ENCODE peak calls at places on chromosomes 2 and 18, in nine cellular contexts. One of them, this sample, is unnamed.

GRCh38 chr18:25704096-25704870 is 352.3 kb upstream of the ZNF521 start:
- DNase-seq in activated CD8-positive, alpha-beta T cell treated with anti-CD3 and anti-CD28 coated beads, Interleukin-2, amount 10 ng/mL, durations not matched to agents 7 days and 5 days: no peak
- DNase-seq in stimulated activated CD8-positive, alpha-beta memory T cell treated with anti-CD3 and anti-CD28 coated beads, Interleukin-15, amount 100 ng/mL, for 48 hours: no peak
- DNase-seq in astrocyte of the hippocampus: peak
- DNase-seq in Peyer's patch: no peak
- DNase-seq in iris pigment epithelial cell: no peak
- DNase-seq in mucosa of descending colon: no peak
- DNase-seq in GM13977: no peak
- DNase-seq in H4: peak
- DNase-seq in this sample: no peak

GRCh38 chr2:112768432-112768831 is 4.0 kb upstream of the CKAP2L start:
- DNase-seq in activated CD8-positive, alpha-beta T cell treated with anti-CD3 and anti-CD28 coated beads, Interleukin-2, amount 10 ng/mL, durations not matched to agents 7 days and 5 days: no peak
- DNase-seq in stimulated activated CD8-positive, alpha-beta memory T cell treated with anti-CD3 and anti-CD28 coated beads, Interleukin-15, amount 100 ng/mL, for 48 hours: no peak
- DNase-seq in astrocyte of the hippocampus: no peak
- DNase-seq in Peyer's patch: no peak
- DNase-seq in iris pigment epithelial cell: peak
- DNase-seq in mucosa of descending colon: no peak
- DNase-seq in GM13977: no peak
- DNase-seq in H4: peak
- DNase-seq in this sample: no peak

GRCh38 chr2:205403244-205403845 is 279.0 kb upstream of the NRP2 start:
- DNase-seq in activated CD8-positive, alpha-beta T cell treated with anti-CD3 and anti-CD28 coated beads, Interleukin-2, amount 10 ng/mL, durations not matched to agents 7 days and 5 days: no peak
- DNase-seq in stimulated activated CD8-positive, alpha-beta memory T cell treated with anti-CD3 and anti-CD28 coated beads, Interleukin-15, amount 100 ng/mL, for 48 hours: no peak
- DNase-seq in astrocyte of the hippocampus: peak
- DNase-seq in Peyer's patch: no peak
- DNase-seq in iris pigment epithelial cell: peak
- DNase-seq in mucosa of descending colon: no peak
- DNase-seq in GM13977: no peak
- DNase-seq in H4: no peak
- DNase-seq in this sample: no peak

GRCh38 chr2:11421863-11422490 is 44.0 kb downstream of the E2F6 start:
- DNase-seq in activated CD8-positive, alpha-beta T cell treated with anti-CD3 and anti-CD28 coated beads, Interleukin-2, amount 10 ng/mL, durations not matched to agents 7 days and 5 days: no peak
- DNase-seq in stimulated activated CD8-positive, alpha-beta memory T cell treated with anti-CD3 and anti-CD28 coated beads, Interleukin-15, amount 100 ng/mL, for 48 hours: no peak
- DNase-seq in astrocyte of the hippocampus: no peak
- DNase-seq in Peyer's patch: no peak
- DNase-seq in iris pigment epithelial cell: no peak
- DNase-seq in mucosa of descending colon: no peak
- DNase-seq in GM13977: no peak
- DNase-seq in H4: no peak
- DNase-seq in this sample: no peak

GRCh38 chr2:148876190-148876588 is 1.2 kb downstream of the KIF5C start:
- DNase-seq in activated CD8-positive, alpha-beta T cell treated with anti-CD3 and anti-CD28 coated beads, Interleukin-2, amount 10 ng/mL, durations not matched to agents 7 days and 5 days: no peak
- DNase-seq in stimulated activated CD8-positive, alpha-beta memory T cell treated with anti-CD3 and anti-CD28 coated beads, Interleukin-15, amount 100 ng/mL, for 48 hours: no peak
- DNase-seq in astrocyte of the hippocampus: peak
- DNase-seq in Peyer's patch: no peak
- DNase-seq in iris pigment epithelial cell: no peak
- DNase-seq in mucosa of descending colon: no peak
- DNase-seq in GM13977: peak
- DNase-seq in H4: no peak
- DNase-seq in this sample: no peak

GRCh38 chr2:176934869-176935415 is 277.7 kb upstream of the HNRNPA3 start:
- DNase-seq in activated CD8-positive, alpha-beta T cell treated with anti-CD3 and anti-CD28 coated beads, Interleukin-2, amount 10 ng/mL, durations not matched to agents 7 days and 5 days: no peak
- DNase-seq in stimulated activated CD8-positive, alpha-beta memory T cell treated with anti-CD3 and anti-CD28 coated beads, Interleukin-15, amount 100 ng/mL, for 48 hours: no peak
- DNase-seq in astrocyte of the hippocampus: peak
- DNase-seq in Peyer's patch: no peak
- DNase-seq in iris pigment epithelial cell: no peak
- DNase-seq in mucosa of descending colon: no peak
- DNase-seq in GM13977: no peak
- DNase-seq in H4: no peak
- DNase-seq in this sample: no peak

GRCh38 chr2:235320341-235320740 is 173.5 kb upstream of the AGAP1 start:
- DNase-seq in activated CD8-positive, alpha-beta T cell treated with anti-CD3 and anti-CD28 coated beads, Interleukin-2, amount 10 ng/mL, durations not matched to agents 7 days and 5 days: no peak
- DNase-seq in stimulated activated CD8-positive, alpha-beta memory T cell treated with anti-CD3 and anti-CD28 coated beads, Interleukin-15, amount 100 ng/mL, for 48 hours: no peak
- DNase-seq in astrocyte of the hippocampus: no peak
- DNase-seq in Peyer's patch: no peak
- DNase-seq in iris pigment epithelial cell: no peak
- DNase-seq in mucosa of descending colon: no peak
- DNase-seq in GM13977: no peak
- DNase-seq in H4: peak
- DNase-seq in this sample: no peak

GRCh38 chr2:39738941-39739340 is 40.1 kb downstream of the THUMPD2 start:
- DNase-seq in activated CD8-positive, alpha-beta T cell treated with anti-CD3 and anti-CD28 coated beads, Interleukin-2, amount 10 ng/mL, durations not matched to agents 7 days and 5 days: no peak
- DNase-seq in stimulated activated CD8-positive, alpha-beta memory T cell treated with anti-CD3 and anti-CD28 coated beads, Interleukin-15, amount 100 ng/mL, for 48 hours: no peak
- DNase-seq in astrocyte of the hippocampus: peak
- DNase-seq in Peyer's patch: no peak
- DNase-seq in iris pigment epithelial cell: peak
- DNase-seq in mucosa of descending colon: no peak
- DNase-seq in GM13977: no peak
- DNase-seq in H4: no peak
- DNase-seq in this sample: no peak

GRCh38 chr2:132929786-132930185 is 259.8 kb upstream of the LYPD1 start:
- DNase-seq in activated CD8-positive, alpha-beta T cell treated with anti-CD3 and anti-CD28 coated beads, Interleukin-2, amount 10 ng/mL, durations not matched to agents 7 days and 5 days: no peak
- DNase-seq in stimulated activated CD8-positive, alpha-beta memory T cell treated with anti-CD3 and anti-CD28 coated beads, Interleukin-15, amount 100 ng/mL, for 48 hours: no peak
- DNase-seq in astrocyte of the hippocampus: no peak
- DNase-seq in Peyer's patch: no peak
- DNase-seq in iris pigment epithelial cell: no peak
- DNase-seq in mucosa of descending colon: no peak
- DNase-seq in GM13977: no peak
- DNase-seq in H4: no peak
- DNase-seq in this sample: no peak

GRCh38 chr2:190683802-190684201 is 34.9 kb downstream of the NAB1 start:
- DNase-seq in activated CD8-positive, alpha-beta T cell treated with anti-CD3 and anti-CD28 coated beads, Interleukin-2, amount 10 ng/mL, durations not matched to agents 7 days and 5 days: no peak
- DNase-seq in stimulated activated CD8-positive, alpha-beta memory T cell treated with anti-CD3 and anti-CD28 coated beads, Interleukin-15, amount 100 ng/mL, for 48 hours: no peak
- DNase-seq in astrocyte of the hippocampus: no peak
- DNase-seq in Peyer's patch: no peak
- DNase-seq in iris pigment epithelial cell: peak
- DNase-seq in mucosa of descending colon: no peak
- DNase-seq in GM13977: no peak
- DNase-seq in H4: no peak
- DNase-seq in this sample: no peak

GRCh38 chr18:60082790-60083189 is 183.0 kb downstream of the PMAIP1 start:
- DNase-seq in activated CD8-positive, alpha-beta T cell treated with anti-CD3 and anti-CD28 coated beads, Interleukin-2, amount 10 ng/mL, durations not matched to agents 7 days and 5 days: no peak
- DNase-seq in stimulated activated CD8-positive, alpha-beta memory T cell treated with anti-CD3 and anti-CD28 coated beads, Interleukin-15, amount 100 ng/mL, for 48 hours: no peak
- DNase-seq in astrocyte of the hippocampus: peak
- DNase-seq in Peyer's patch: no peak
- DNase-seq in iris pigment epithelial cell: peak
- DNase-seq in mucosa of descending colon: no peak
- DNase-seq in GM13977: no peak
- DNase-seq in H4: no peak
- DNase-seq in this sample: peak

GRCh38 chr2:45483997-45484396 is 127.1 kb downstream of the SRBD1 start:
- DNase-seq in activated CD8-positive, alpha-beta T cell treated with anti-CD3 and anti-CD28 coated beads, Interleukin-2, amount 10 ng/mL, durations not matched to agents 7 days and 5 days: no peak
- DNase-seq in stimulated activated CD8-positive, alpha-beta memory T cell treated with anti-CD3 and anti-CD28 coated beads, Interleukin-15, amount 100 ng/mL, for 48 hours: no peak
- DNase-seq in astrocyte of the hippocampus: no peak
- DNase-seq in Peyer's patch: no peak
- DNase-seq in iris pigment epithelial cell: no peak
- DNase-seq in mucosa of descending colon: no peak
- DNase-seq in GM13977: no peak
- DNase-seq in H4: no peak
- DNase-seq in this sample: no peak

GRCh38 chr2:19818543-19818942 is 83.2 kb downstream of the TTC32 start:
- DNase-seq in activated CD8-positive, alpha-beta T cell treated with anti-CD3 and anti-CD28 coated beads, Interleukin-2, amount 10 ng/mL, durations not matched to agents 7 days and 5 days: no peak
- DNase-seq in stimulated activated CD8-positive, alpha-beta memory T cell treated with anti-CD3 and anti-CD28 coated beads, Interleukin-15, amount 100 ng/mL, for 48 hours: no peak
- DNase-seq in astrocyte of the hippocampus: no peak
- DNase-seq in Peyer's patch: no peak
- DNase-seq in iris pigment epithelial cell: no peak
- DNase-seq in mucosa of descending colon: no peak
- DNase-seq in GM13977: no peak
- DNase-seq in H4: no peak
- DNase-seq in this sample: no peak

GRCh38 chr2:229456091-229456490 is 185.0 kb upstream of the PID1 start:
- DNase-seq in activated CD8-positive, alpha-beta T cell treated with anti-CD3 and anti-CD28 coated beads, Interleukin-2, amount 10 ng/mL, durations not matched to agents 7 days and 5 days: no peak
- DNase-seq in stimulated activated CD8-positive, alpha-beta memory T cell treated with anti-CD3 and anti-CD28 coated beads, Interleukin-15, amount 100 ng/mL, for 48 hours: no peak
- DNase-seq in astrocyte of the hippocampus: no peak
- DNase-seq in Peyer's patch: no peak
- DNase-seq in iris pigment epithelial cell: no peak
- DNase-seq in mucosa of descending colon: no peak
- DNase-seq in GM13977: no peak
- DNase-seq in H4: peak
- DNase-seq in this sample: no peak

GRCh38 chr2:128438586-128438985 is 119.9 kb upstream of the HS6ST1 start:
- DNase-seq in activated CD8-positive, alpha-beta T cell treated with anti-CD3 and anti-CD28 coated beads, Interleukin-2, amount 10 ng/mL, durations not matched to agents 7 days and 5 days: no peak
- DNase-seq in stimulated activated CD8-positive, alpha-beta memory T cell treated with anti-CD3 and anti-CD28 coated beads, Interleukin-15, amount 100 ng/mL, for 48 hours: no peak
- DNase-seq in astrocyte of the hippocampus: no peak
- DNase-seq in Peyer's patch: peak
- DNase-seq in iris pigment epithelial cell: no peak
- DNase-seq in mucosa of descending colon: no peak
- DNase-seq in GM13977: no peak
- DNase-seq in H4: no peak
- DNase-seq in this sample: no peak

GRCh38 chr2:182652326-182652725 is 63.7 kb upstream of the DNAJC10 start:
- DNase-seq in activated CD8-positive, alpha-beta T cell treated with anti-CD3 and anti-CD28 coated beads, Interleukin-2, amount 10 ng/mL, durations not matched to agents 7 days and 5 days: no peak
- DNase-seq in stimulated activated CD8-positive, alpha-beta memory T cell treated with anti-CD3 and anti-CD28 coated beads, Interleukin-15, amount 100 ng/mL, for 48 hours: no peak
- DNase-seq in astrocyte of the hippocampus: no peak
- DNase-seq in Peyer's patch: no peak
- DNase-seq in iris pigment epithelial cell: no peak
- DNase-seq in mucosa of descending colon: no peak
- DNase-seq in GM13977: no peak
- DNase-seq in H4: no peak
- DNase-seq in this sample: no peak

GRCh38 chr2:238203104-238203972 is at the start of gene ILKAP:
- DNase-seq in activated CD8-positive, alpha-beta T cell treated with anti-CD3 and anti-CD28 coated beads, Interleukin-2, amount 10 ng/mL, durations not matched to agents 7 days and 5 days: peak
- DNase-seq in stimulated activated CD8-positive, alpha-beta memory T cell treated with anti-CD3 and anti-CD28 coated beads, Interleukin-15, amount 100 ng/mL, for 48 hours: peak
- DNase-seq in astrocyte of the hippocampus: peak
- DNase-seq in Peyer's patch: peak
- DNase-seq in iris pigment epithelial cell: peak
- DNase-seq in mucosa of descending colon: peak
- DNase-seq in GM13977: peak
- DNase-seq in H4: peak
- DNase-seq in this sample: peak

GRCh38 chr18:22194151-22194598 is 24.8 kb downstream of the GATA6 start:
- DNase-seq in activated CD8-positive, alpha-beta T cell treated with anti-CD3 and anti-CD28 coated beads, Interleukin-2, amount 10 ng/mL, durations not matched to agents 7 days and 5 days: no peak
- DNase-seq in stimulated activated CD8-positive, alpha-beta memory T cell treated with anti-CD3 and anti-CD28 coated beads, Interleukin-15, amount 100 ng/mL, for 48 hours: no peak
- DNase-seq in astrocyte of the hippocampus: no peak
- DNase-seq in Peyer's patch: peak
- DNase-seq in iris pigment epithelial cell: no peak
- DNase-seq in mucosa of descending colon: peak
- DNase-seq in GM13977: no peak
- DNase-seq in H4: no peak
- DNase-seq in this sample: no peak

GRCh38 chr2:238945433-238946150 is 97.7 kb downstream of the TWIST2 start:
- DNase-seq in activated CD8-positive, alpha-beta T cell treated with anti-CD3 and anti-CD28 coated beads, Interleukin-2, amount 10 ng/mL, durations not matched to agents 7 days and 5 days: peak
- DNase-seq in stimulated activated CD8-positive, alpha-beta memory T cell treated with anti-CD3 and anti-CD28 coated beads, Interleukin-15, amount 100 ng/mL, for 48 hours: no peak
- DNase-seq in astrocyte of the hippocampus: peak
- DNase-seq in Peyer's patch: peak
- DNase-seq in iris pigment epithelial cell: peak
- DNase-seq in mucosa of descending colon: peak
- DNase-seq in GM13977: no peak
- DNase-seq in H4: no peak
- DNase-seq in this sample: no peak

GRCh38 chr18:37871583-37871982 is 306.0 kb upstream of the CELF4 start:
- DNase-seq in activated CD8-positive, alpha-beta T cell treated with anti-CD3 and anti-CD28 coated beads, Interleukin-2, amount 10 ng/mL, durations not matched to agents 7 days and 5 days: no peak
- DNase-seq in stimulated activated CD8-positive, alpha-beta memory T cell treated with anti-CD3 and anti-CD28 coated beads, Interleukin-15, amount 100 ng/mL, for 48 hours: no peak
- DNase-seq in astrocyte of the hippocampus: no peak
- DNase-seq in Peyer's patch: no peak
- DNase-seq in iris pigment epithelial cell: no peak
- DNase-seq in mucosa of descending colon: no peak
- DNase-seq in GM13977: no peak
- DNase-seq in H4: no peak
- DNase-seq in this sample: no peak

GRCh38 chr18:49007663-49008062 is 56.9 kb upstream of the SMAD7 start:
- DNase-seq in activated CD8-positive, alpha-beta T cell treated with anti-CD3 and anti-CD28 coated beads, Interleukin-2, amount 10 ng/mL, durations not matched to agents 7 days and 5 days: no peak
- DNase-seq in stimulated activated CD8-positive, alpha-beta memory T cell treated with anti-CD3 and anti-CD28 coated beads, Interleukin-15, amount 100 ng/mL, for 48 hours: no peak
- DNase-seq in astrocyte of the hippocampus: no peak
- DNase-seq in Peyer's patch: no peak
- DNase-seq in iris pigment epithelial cell: no peak
- DNase-seq in mucosa of descending colon: no peak
- DNase-seq in GM13977: no peak
- DNase-seq in H4: no peak
- DNase-seq in this sample: no peak

GRCh38 chr18:67876866-67877265 is 360.3 kb upstream of the DSEL start:
- DNase-seq in activated CD8-positive, alpha-beta T cell treated with anti-CD3 and anti-CD28 coated beads, Interleukin-2, amount 10 ng/mL, durations not matched to agents 7 days and 5 days: no peak
- DNase-seq in stimulated activated CD8-positive, alpha-beta memory T cell treated with anti-CD3 and anti-CD28 coated beads, Interleukin-15, amount 100 ng/mL, for 48 hours: no peak
- DNase-seq in astrocyte of the hippocampus: no peak
- DNase-seq in Peyer's patch: no peak
- DNase-seq in iris pigment epithelial cell: no peak
- DNase-seq in mucosa of descending colon: no peak
- DNase-seq in GM13977: no peak
- DNase-seq in H4: no peak
- DNase-seq in this sample: no peak

GRCh38 chr2:37795938-37796337 is 124.5 kb upstream of the CDC42EP3 start:
- DNase-seq in activated CD8-positive, alpha-beta T cell treated with anti-CD3 and anti-CD28 coated beads, Interleukin-2, amount 10 ng/mL, durations not matched to agents 7 days and 5 days: no peak
- DNase-seq in stimulated activated CD8-positive, alpha-beta memory T cell treated with anti-CD3 and anti-CD28 coated beads, Interleukin-15, amount 100 ng/mL, for 48 hours: no peak
- DNase-seq in astrocyte of the hippocampus: peak
- DNase-seq in Peyer's patch: no peak
- DNase-seq in iris pigment epithelial cell: peak
- DNase-seq in mucosa of descending colon: no peak
- DNase-seq in GM13977: no peak
- DNase-seq in H4: peak
- DNase-seq in this sample: no peak

GRCh38 chr2:39142012-39142346 is 21.1 kb upstream of the SOS1 start:
- DNase-seq in activated CD8-positive, alpha-beta T cell treated with anti-CD3 and anti-CD28 coated beads, Interleukin-2, amount 10 ng/mL, durations not matched to agents 7 days and 5 days: no peak
- DNase-seq in stimulated activated CD8-positive, alpha-beta memory T cell treated with anti-CD3 and anti-CD28 coated beads, Interleukin-15, amount 100 ng/mL, for 48 hours: no peak
- DNase-seq in astrocyte of the hippocampus: no peak
- DNase-seq in Peyer's patch: no peak
- DNase-seq in iris pigment epithelial cell: no peak
- DNase-seq in mucosa of descending colon: no peak
- DNase-seq in GM13977: no peak
- DNase-seq in H4: no peak
- DNase-seq in this sample: no peak

GRCh38 chr2:166167451-166167850 is 39.6 kb upstream of the SCN1A start:
- DNase-seq in activated CD8-positive, alpha-beta T cell treated with anti-CD3 and anti-CD28 coated beads, Interleukin-2, amount 10 ng/mL, durations not matched to agents 7 days and 5 days: no peak
- DNase-seq in stimulated activated CD8-positive, alpha-beta memory T cell treated with anti-CD3 and anti-CD28 coated beads, Interleukin-15, amount 100 ng/mL, for 48 hours: no peak
- DNase-seq in astrocyte of the hippocampus: peak
- DNase-seq in Peyer's patch: no peak
- DNase-seq in iris pigment epithelial cell: peak
- DNase-seq in mucosa of descending colon: no peak
- DNase-seq in GM13977: no peak
- DNase-seq in H4: peak
- DNase-seq in this sample: no peak

GRCh38 chr2:122927217-122927616 is 1097.9 kb upstream of the CNTNAP5 start:
- DNase-seq in activated CD8-positive, alpha-beta T cell treated with anti-CD3 and anti-CD28 coated beads, Interleukin-2, amount 10 ng/mL, durations not matched to agents 7 days and 5 days: no peak
- DNase-seq in stimulated activated CD8-positive, alpha-beta memory T cell treated with anti-CD3 and anti-CD28 coated beads, Interleukin-15, amount 100 ng/mL, for 48 hours: no peak
- DNase-seq in astrocyte of the hippocampus: peak
- DNase-seq in Peyer's patch: no peak
- DNase-seq in iris pigment epithelial cell: peak
- DNase-seq in mucosa of descending colon: no peak
- DNase-seq in GM13977: no peak
- DNase-seq in H4: no peak
- DNase-seq in this sample: no peak

GRCh38 chr2:239721991-239722759 is 303.0 kb downstream of the NDUFA10 start:
- DNase-seq in activated CD8-positive, alpha-beta T cell treated with anti-CD3 and anti-CD28 coated beads, Interleukin-2, amount 10 ng/mL, durations not matched to agents 7 days and 5 days: no peak
- DNase-seq in stimulated activated CD8-positive, alpha-beta memory T cell treated with anti-CD3 and anti-CD28 coated beads, Interleukin-15, amount 100 ng/mL, for 48 hours: no peak
- DNase-seq in astrocyte of the hippocampus: no peak
- DNase-seq in Peyer's patch: peak
- DNase-seq in iris pigment epithelial cell: no peak
- DNase-seq in mucosa of descending colon: no peak
- DNase-seq in GM13977: no peak
- DNase-seq in H4: no peak
- DNase-seq in this sample: no peak

GRCh38 chr2:57934659-57935058 is 111.9 kb upstream of the VRK2 start:
- DNase-seq in activated CD8-positive, alpha-beta T cell treated with anti-CD3 and anti-CD28 coated beads, Interleukin-2, amount 10 ng/mL, durations not matched to agents 7 days and 5 days: no peak
- DNase-seq in stimulated activated CD8-positive, alpha-beta memory T cell treated with anti-CD3 and anti-CD28 coated beads, Interleukin-15, amount 100 ng/mL, for 48 hours: no peak
- DNase-seq in astrocyte of the hippocampus: no peak
- DNase-seq in Peyer's patch: no peak
- DNase-seq in iris pigment epithelial cell: no peak
- DNase-seq in mucosa of descending colon: no peak
- DNase-seq in GM13977: no peak
- DNase-seq in H4: no peak
- DNase-seq in this sample: no peak